ENCODE peak calls at places on chromosomes 6 and 20, in seven cellular contexts. G is H9, K is IMR-90, E is mesenchymal stem cell, N is mesendoderm, X is H1, R is trophoblast cell. A is an unnamed sample.
A peak's percentile ranks its signal among the peaks of the same experiment; 100 is the strongest.

GRCh38 chr20:50628853-50629674 is 62.3 kb downstream of the RIPOR3 start:
- DNase-seq in G (no peak), K (no peak), E (no peak), N (no peak), X (no peak), R (no peak), A (no peak)

GRCh38 chr20:49247792-49248191 is 28.6 kb downstream of the DDX27 start:
- DNase-seq in G (no peak), K (no peak), E (no peak), N (no peak), X (no peak), R (no peak), A (no peak)

GRCh38 chr6:131382646-131383045 is 190.4 kb upstream of the ARG1 start:
- DNase-seq in G (no peak), K (no peak), E (no peak), N (no peak), X (no peak), R (no peak), A (no peak)

GRCh38 chr20:3997446-3997845 is 17.9 kb downstream of the RNF24 start:
- DNase-seq in G (no peak), K (no peak), E (no peak), N (no peak), X (no peak), R (no peak), A (no peak)

GRCh38 chr6:33632603-33633039 is 11.5 kb downstream of the ITPR3 start:
- DNase-seq in G (peak; percentile 94), K (no peak), E (peak; percentile 53), N (peak; percentile 94), X (peak; percentile 96), R (peak; percentile 67), A (no peak)

GRCh38 chr6:73282876-73283275 is 19.9 kb upstream of the KHDC1 start:
- DNase-seq in G (no peak), K (no peak), E (no peak), N (no peak), X (no peak), R (no peak), A (no peak)

GRCh38 chr6:28413681-28414080 is 14.1 kb upstream of the ZSCAN12 start:
- DNase-seq in G (no peak), K (no peak), E (no peak), N (no peak), X (no peak), R (no peak), A (no peak)

GRCh38 chr20:57342829-57343228 is 8.2 kb upstream of the RAE1 start:
- DNase-seq in G (no peak), K (peak; percentile 10), E (peak; percentile 10), N (no peak), X (no peak), R (no peak), A (no peak)

GRCh38 chr6:136137008-136137689 is 113.0 kb downstream of the MTFR2 start:
- DNase-seq in G (no peak), K (peak; percentile 72), E (no peak), N (no peak), X (no peak), R (no peak), A (no peak)

GRCh38 chr20:51826372-51826771 is 24.1 kb upstream of the SALL4 start:
- DNase-seq in G (no peak), K (no peak), E (no peak), N (no peak), X (no peak), R (peak; percentile 54), A (no peak)

GRCh38 chr6:26311385-26312095 is 53.5 kb upstream of the BTN3A2 start:
- DNase-seq in G (peak; percentile 66), K (peak; percentile 73), E (peak; percentile 73), N (peak; percentile 95), X (peak; percentile 77), R (peak; percentile 75), A (no peak)

GRCh38 chr6:154494592-154494991 is 15.9 kb downstream of the CNKSR3 start:
- DNase-seq in G (no peak), K (no peak), E (no peak), N (no peak), X (no peak), R (no peak), A (no peak)

GRCh38 chr20:48723308-48724264 is 104.2 kb downstream of the PREX1 start:
- DNase-seq in G (no peak), K (no peak), E (peak; percentile 48), N (no peak), X (no peak), R (peak; percentile 18), A (no peak)

GRCh38 chr6:112017169-112017568 is 36.7 kb upstream of the CCN6 start:
- DNase-seq in G (no peak), K (no peak), E (no peak), N (no peak), X (no peak), R (no peak), A (no peak)

GRCh38 chr6:138451043-138451442 is 47.0 kb downstream of the HEBP2 start:
- DNase-seq in G (no peak), K (no peak), E (no peak), N (no peak), X (no peak), R (no peak), A (no peak)

GRCh38 chr6:138455746-138456392 is 43.4 kb downstream of the NHSL1 start:
- DNase-seq in G (no peak), K (peak; percentile 52), E (no peak), N (no peak), X (no peak), R (no peak), A (no peak)

GRCh38 chr6:138456393-138456775 is 42.9 kb downstream of the NHSL1 start:
- DNase-seq in G (no peak), K (no peak), E (no peak), N (no peak), X (no peak), R (no peak), A (no peak)

GRCh38 chr6:138450445-138450844 is 46.4 kb downstream of the HEBP2 start:
- DNase-seq in G (no peak), K (no peak), E (no peak), N (no peak), X (no peak), R (no peak), A (no peak)

GRCh38 chr6:138454976-138455706 is 44.2 kb downstream of the NHSL1 start:
- DNase-seq in G (no peak), K (no peak), E (no peak), N (no peak), X (no peak), R (no peak), A (no peak)
- H2BK120ac ChIP-seq in G (no peak overlapping the region), K (no peak overlapping the region), E (no peak overlapping the region), N (no peak overlapping the region), X (no peak overlapping the region), R (no peak overlapping the region), A (no peak overlapping the region)

DNA sequence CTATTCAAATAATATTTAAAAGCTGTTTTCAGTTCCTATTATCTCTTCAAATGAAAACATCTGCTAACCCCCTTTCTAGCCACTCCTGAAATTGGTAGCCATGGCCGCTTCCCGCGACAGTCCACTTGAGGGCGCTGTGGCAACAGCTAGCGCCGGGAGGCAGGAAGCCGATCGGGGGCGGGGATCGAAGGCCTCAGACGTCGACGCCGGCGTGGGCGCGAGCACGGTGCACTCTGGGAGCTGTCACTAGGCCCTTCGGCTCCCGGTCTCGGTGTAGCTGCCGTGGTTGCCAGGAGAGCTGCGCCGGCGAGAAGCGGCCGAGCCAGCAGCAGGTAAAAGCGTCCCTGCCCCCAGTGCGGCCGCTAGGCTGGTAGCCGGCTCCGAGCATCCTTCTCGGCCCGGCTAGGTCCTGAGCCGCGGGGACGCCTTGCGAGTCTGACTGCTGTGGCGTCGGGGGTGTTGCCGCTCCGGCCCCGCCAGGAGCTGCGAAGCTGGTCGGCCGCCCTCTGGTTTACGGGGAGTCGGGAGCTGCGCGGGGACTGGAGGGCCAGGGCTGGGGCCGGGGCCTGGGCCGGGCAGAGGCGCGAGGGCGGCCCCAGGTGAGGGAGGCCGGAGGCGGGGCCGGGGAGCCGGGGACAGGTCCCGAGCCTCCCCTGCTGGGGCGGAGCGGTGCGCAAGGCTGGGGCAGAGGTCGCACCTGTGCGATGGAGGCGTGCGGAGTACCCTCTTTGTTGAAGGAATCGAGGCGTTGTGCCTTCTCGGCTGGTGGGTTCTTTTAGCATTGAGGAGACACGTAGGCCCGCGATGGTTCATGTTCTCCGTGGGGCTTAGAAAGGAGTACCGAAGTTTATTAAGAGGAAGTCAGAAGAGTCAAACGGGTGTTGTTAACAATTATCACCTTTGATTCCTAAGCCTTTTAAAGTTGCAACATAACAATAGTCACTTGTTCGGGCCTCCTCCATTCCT is at the start of gene DOP1A:
- DNase-seq in G (peak; percentile 95), K (peak; percentile 91), E (peak; percentile 94), N (peak; percentile 97), X (peak; percentile 97), R (peak; percentile 99), A (peak; percentile 91)
- H3K23ac ChIP-seq in G (no peak within 1 kb of the TSS), K (peak within 1 kb of the TSS; percentile 35), E (no peak within 1 kb of the TSS), N (no peak within 1 kb of the TSS), X (no peak within 1 kb of the TSS), R (no peak within 1 kb of the TSS), A (peak within 1 kb of the TSS; percentile 80)

DNA sequence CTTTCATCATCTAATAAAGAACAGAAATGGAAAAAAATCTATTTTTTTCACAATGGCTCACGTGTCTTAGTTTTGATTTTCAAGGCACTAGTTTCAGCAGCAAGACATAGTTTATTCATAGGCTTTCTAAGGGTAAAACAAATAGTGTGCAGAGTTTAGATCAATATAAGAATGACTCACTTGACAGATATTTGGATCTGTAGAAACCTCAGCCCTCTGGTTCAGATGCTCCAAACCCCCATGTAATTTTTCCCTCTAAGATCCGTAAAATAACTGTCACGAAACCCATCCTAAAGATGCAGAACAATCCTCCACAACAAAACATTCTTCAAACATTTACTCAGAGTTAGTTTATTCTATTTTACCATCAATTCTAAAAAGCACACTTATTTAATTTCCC is 43.4 kb downstream of the IYD start:
- DNase-seq in G (no peak), K (no peak), E (no peak), N (no peak), X (no peak), R (no peak), A (no peak)
- H2BK120ac ChIP-seq in G (no peak overlapping the region), K (no peak overlapping the region), E (no peak overlapping the region), N (no peak overlapping the region), X (no peak overlapping the region), R (no peak overlapping the region), A (no peak overlapping the region)

GRCh38 chr20:5734559-5735137 is 15.6 kb upstream of the SHLD1 start:
- DNase-seq in G (no peak), K (peak; percentile 45), E (no peak), N (no peak), X (no peak), R (no peak), A (no peak)

GRCh38 chr20:5729348-5729747 is 20.9 kb upstream of the SHLD1 start:
- DNase-seq in G (no peak), K (peak; percentile 81), E (peak; percentile 80), N (no peak), X (no peak), R (no peak), A (no peak)

GRCh38 chr20:5727018-5727515 is 23.1 kb upstream of the SHLD1 start:
- DNase-seq in G (no peak), K (no peak), E (no peak), N (no peak), X (no peak), R (no peak), A (no peak)

GRCh38 chr20:5731753-5732366 is 18.3 kb upstream of the SHLD1 start:
- DNase-seq in G (no peak), K (no peak), E (no peak), N (no peak), X (no peak), R (no peak), A (no peak)

DNA sequence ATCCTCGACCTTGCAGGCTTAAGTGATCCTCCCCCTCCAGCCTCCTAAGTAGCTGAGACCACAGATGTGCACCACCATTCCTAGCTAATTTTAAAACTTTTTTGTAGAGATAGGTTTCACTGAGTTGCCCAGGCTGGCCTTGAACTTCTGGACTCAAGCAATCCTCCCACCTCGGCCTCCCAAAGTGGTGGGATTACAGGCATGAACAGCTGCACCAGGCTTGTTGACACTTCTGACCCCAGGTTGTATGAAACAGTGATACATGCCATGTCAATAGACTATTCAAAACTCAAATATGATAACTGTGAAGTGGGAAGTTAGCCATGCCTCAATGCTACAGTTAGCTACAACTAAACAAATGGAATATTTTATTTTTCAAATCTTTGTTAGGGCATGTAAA is 20.1 kb upstream of the SHLD1 start:
- DNase-seq in G (no peak), K (no peak), E (no peak), N (no peak), X (no peak), R (no peak), A (no peak)
- H3K23ac ChIP-seq in G (no peak overlapping the region), K (no peak overlapping the region), E (no peak overlapping the region), N (no peak overlapping the region), X (no peak overlapping the region), R (no peak overlapping the region), A (no peak overlapping the region)